ENCODE peak calls at places on chromosomes 13 and 19, in eight cellular contexts. F is CD8-positive, alpha-beta T cell; H is ACHN; C is HAP-1; G is Right ventricle myocardium inferior; L is activated naive CD4-positive, alpha-beta T cell treated with anti-CD3 and anti-CD28 coated beads, Interleukin-2, amount 50 U/mL, for 72 hours; Q is activated CD4-positive, alpha-beta T cell treated with anti-CD3 and anti-CD28 coated beads, Interleukin-2, amount 50 U/mL, for 48 hours; U is fibroblast of villous mesenchyme. V is an unnamed sample.

GRCh38 chr13:73351730-73352129 is 292.9 kb downstream of the KLF5 start:
- DNase-seq in U (no peak), Q (no peak), F (no peak), G (no peak), C (no peak), L (no peak), H (no peak), V (no peak)

GRCh38 chr13:64640002-64640401 is 2590.1 kb downstream of the PCDH9 start:
- DNase-seq in U (no peak), F (no peak), L (no peak), G (no peak), C (no peak), Q (no peak), H (no peak), V (no peak)

GRCh38 chr13:80239571-80240255 is 101.2 kb downstream of the SPRY2 start:
- DNase-seq in F (no peak), H (no peak), U (no peak), L (no peak), G (no peak), Q (no peak), C (no peak), V (no peak)

GRCh38 chr19:6963937-6964336 is 57.3 kb downstream of the MBD3L2B start:
- DNase-seq in U (no peak), Q (peak), G (no peak), H (no peak), L (peak), C (peak), F (peak), V (no peak)

GRCh38 chr13:59352600-59352999 is 811.1 kb downstream of the DIAPH3 start:
- DNase-seq in F (no peak), C (no peak), Q (no peak), G (no peak), U (no peak), L (no peak), H (no peak), V (no peak)

GRCh38 chr19:15128162-15128770 is 21.1 kb downstream of the SYDE1 start:
- DNase-seq in L (no peak), U (no peak), G (no peak), F (no peak), Q (no peak), C (no peak), H (no peak), V (no peak)

GRCh38 chr13:75195479-75196111 is 286.4 kb downstream of the TBC1D4 start:
- DNase-seq in U (peak), H (no peak), F (no peak), Q (no peak), L (no peak), C (no peak), G (no peak), V (no peak)

GRCh38 chr13:59178344-59178743 is 985.4 kb downstream of the DIAPH3 start:
- DNase-seq in F (no peak), U (no peak), H (peak), Q (no peak), C (no peak), L (no peak), G (no peak), V (no peak)

GRCh38 chr19:6750062-6750461 is 10.6 kb downstream of the TRIP10 start:
- DNase-seq in L (no peak), C (no peak), U (no peak), Q (no peak), H (no peak), F (no peak), G (peak), V (no peak)

GRCh38 chr19:38839816-38840582 is 8.4 kb upstream of the ECH1 start:
- DNase-seq in G (no peak), U (no peak), C (no peak), H (no peak), Q (no peak), F (no peak), L (no peak), V (no peak)

GRCh38 chr19:816500-816857 is 5.3 kb downstream of the PLPPR3 start:
- DNase-seq in Q (no peak), U (no peak), H (no peak), L (no peak), F (no peak), G (no peak), C (no peak), V (no peak)

GRCh38 chr13:20006206-20006605 is 47.7 kb downstream of the ZMYM2 start:
- DNase-seq in G (no peak), Q (no peak), H (no peak), L (no peak), C (no peak), U (peak), F (no peak), V (no peak)

GRCh38 chr19:45972081-45972943 is 1.4 kb downstream of the NOVA2 start:
- DNase-seq in Q (peak), G (no peak), C (peak), F (no peak), U (no peak), L (peak), H (no peak), V (peak)

GRCh38 chr19:48635263-48635965 is 1.8 kb downstream of the DBP start:
- DNase-seq in L (peak), F (peak), Q (peak), G (peak), H (peak), U (peak), C (peak), V (peak)

GRCh38 chr19:6099633-6100032 is 10.7 kb downstream of the RFX2 start:
- DNase-seq in F (no peak), G (no peak), C (no peak), Q (no peak), H (no peak), L (no peak), U (no peak), V (no peak)

V was measured in effector memory CD4-positive, alpha-beta T cell.